ENCODE peak calls at places on chromosomes 16 and 17, in seven cellular contexts. Z is left lung; I is lung; T is effector memory CD4-positive, alpha-beta T cell; A is HCT116; F is small intestine; O is heart right ventricle. P is an unnamed sample. For H3K4me1, the result is how much of the 10 kb centered on the place peaks cover.

GRCh38 chr17:44000871-44001460 is 3.5 kb upstream of the NAGS start:
- DNase-seq in I (no peak), O (no peak), A (no peak), T (no peak), F (no peak), Z (no peak), P (no peak)

GRCh38 chr16:82671743-82672142 is 45.0 kb downstream of the CDH13 start:
- DNase-seq in T (peak), O (no peak), A (no peak), Z (no peak), F (no peak), I (no peak), P (no peak)

GRCh38 chr17:67601897-67602296 is 115.8 kb upstream of the NOL11 start:
- DNase-seq in I (no peak), T (no peak), O (no peak), Z (no peak), A (no peak), F (no peak), P (no peak)

GRCh38 chr17:31313982-31314787 is at the start of gene EVI2B:
- DNase-seq in Z (no peak), T (no peak), F (peak), I (no peak), O (no peak), A (no peak), P (peak)

GRCh38 chr17:74431568-74432483 is at the start of gene GPRC5C:
- DNase-seq in A (peak), T (no peak), Z (peak), I (peak), F (peak), O (peak), P (no peak)

GRCh38 chr16:55756963-55757362 is 75.9 kb downstream of the CES1 start:
- DNase-seq in A (no peak), I (no peak), F (no peak), Z (no peak), O (no peak), T (no peak), P (no peak)

GRCh38 chr16:10355589-10355988 is 30.3 kb upstream of the ATF7IP2 start:
- DNase-seq in I (no peak), A (no peak), Z (no peak), T (no peak), F (no peak), O (no peak), P (no peak)

GRCh38 chr17:29430275-29430674 is 40.1 kb downstream of the TAOK1 start:
- DNase-seq in T (no peak), F (no peak), O (no peak), A (no peak), Z (no peak), I (no peak), P (no peak)

GRCh38 chr17:27651411-27652345 is 20.7 kb downstream of the LGALS9 start:
- DNase-seq in A (no peak), I (peak), F (peak), Z (no peak), O (peak), T (peak), P (peak)

GRCh38 chr16:26830716-26831115 is 236.0 kb upstream of the C16orf82 start:
- DNase-seq in T (no peak), O (no peak), I (no peak), F (no peak), Z (no peak), A (no peak), P (no peak)

GRCh38 chr16:67530013-67530939 is 1.6 kb downstream of the RIPOR1 start:
- DNase-seq in A (no peak), Z (peak), T (no peak), I (peak), F (no peak), O (peak), P (peak)

GRCh38 chr16:87060026-87060986 is 256.9 kb downstream of the C16orf95 start:
- DNase-seq in Z (no peak), F (no peak), T (no peak), I (no peak), A (no peak), O (no peak), P (peak)

GRCh38 chr16:47965439-47965838 is 190.4 kb downstream of the ABCC12 start:
- DNase-seq in Z (no peak), I (no peak), O (no peak), T (no peak), A (no peak), F (no peak), P (no peak)

GRCh38 chr16:1688807-1689560 is 10.9 kb downstream of the JPT2 start:
- DNase-seq in F (no peak), Z (no peak), O (no peak), I (peak), A (peak), T (no peak), P (no peak)

GRCh38 chr17:3808701-3809100 is 7.7 kb upstream of the ITGAE start:
- DNase-seq in T (no peak), A (no peak), I (no peak), F (no peak), O (no peak), Z (no peak), P (no peak)

GRCh38 chr16:31131841-31132271 is 3.7 kb downstream of the PRSS8 start:
- DNase-seq in F (peak), T (no peak), Z (peak), I (no peak), O (no peak), A (no peak), P (no peak)
- H3K4me1 ChIP-seq in F (under half), T (under half), Z (under half), I (under half), O (under half), A (under half), P (under half)

GRCh38 chr17:83085526-83086196 is 6.3 kb downstream of the METRNL start:
- DNase-seq in Z (no peak), I (no peak), T (no peak), A (no peak), F (no peak), O (no peak), P (no peak)
- H3K4me1 ChIP-seq in Z (under half), I (under half), T (under half), A (under half), F (under half), O (half or more), P (half or more)

GRCh38 chr16:85171004-85171808 is 58.9 kb upstream of the CIBAR2 start:
- DNase-seq in I (no peak), F (no peak), A (no peak), T (no peak), O (no peak), Z (no peak), P (no peak)

GRCh38 chr16:85168732-85169256 is 56.5 kb upstream of the CIBAR2 start:
- DNase-seq in O (peak), Z (peak), F (no peak), A (no peak), I (no peak), T (no peak), P (peak)

GRCh38 chr16:85171809-85172464 is 59.7 kb upstream of the CIBAR2 start:
- DNase-seq in I (no peak), F (no peak), O (no peak), Z (no peak), A (no peak), T (no peak), P (peak)

GRCh38 chr16:85169333-85170065 is 57.2 kb upstream of the CIBAR2 start:
- DNase-seq in T (no peak), O (no peak), A (no peak), Z (peak), F (no peak), I (no peak), P (peak)

DNA sequence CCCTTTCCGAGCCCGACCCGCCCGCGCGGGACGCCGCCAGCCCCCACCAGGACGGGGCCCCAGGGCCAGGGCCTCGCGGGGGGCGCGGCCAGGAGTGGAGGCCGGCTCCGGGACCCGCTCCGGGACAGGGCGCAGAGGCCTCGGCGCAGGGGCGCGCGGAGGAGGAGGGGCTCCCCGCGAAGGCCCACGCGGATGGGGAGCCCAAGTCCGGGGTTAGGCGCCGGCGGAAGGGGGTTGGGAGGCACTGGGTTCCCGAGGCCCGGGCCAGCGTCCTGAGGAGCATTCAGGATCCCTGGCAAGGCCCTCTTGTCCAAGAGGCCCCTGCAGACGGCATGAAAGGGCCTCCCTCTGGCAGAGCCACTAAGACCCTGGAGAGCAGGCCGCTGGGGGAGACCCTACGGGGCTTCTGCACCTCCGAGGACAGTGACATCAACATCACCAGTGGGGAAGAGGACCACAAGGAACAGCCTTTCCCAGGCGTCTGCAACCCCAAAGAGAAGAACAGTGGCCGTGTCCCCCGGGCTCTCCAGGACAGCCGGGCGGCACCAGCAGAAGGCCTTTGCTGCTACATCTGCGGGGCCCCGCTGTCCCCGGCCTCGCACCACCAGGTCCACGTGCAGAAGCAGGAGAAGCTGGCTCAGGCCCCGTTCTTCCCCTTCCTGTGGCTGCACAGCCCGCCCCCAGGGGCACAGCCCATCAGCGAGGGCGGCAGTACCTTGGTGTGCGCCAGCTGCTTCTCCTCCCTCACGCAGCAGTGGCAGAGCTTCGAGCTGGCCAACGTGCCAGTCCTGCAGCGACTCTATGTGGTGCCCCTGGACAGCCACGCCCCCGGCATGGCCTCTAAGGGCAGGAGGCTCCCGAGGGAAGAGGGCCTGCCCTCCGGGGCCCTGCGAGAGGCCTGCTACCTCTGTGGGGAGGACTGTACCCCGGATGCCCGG is 58.1 kb upstream of the CIBAR2 start:
- DNase-seq in F (no peak), Z (peak), T (no peak), A (no peak), I (no peak), O (no peak), P (peak)
- H3K4me1 ChIP-seq in F (under half), Z (under half), T (under half), A (under half), I (under half), O (half or more), P (half or more)

GRCh38 chr16:30924086-30924714 is 828 bp downstream of the FBXL19 start:
- DNase-seq in A (no peak), T (no peak), Z (peak), O (peak), F (no peak), I (no peak), P (peak)
- H3K4me1 ChIP-seq in A (under half), T (under half), Z (under half), O (under half), F (under half), I (under half), P (under half)

GRCh38 chr17:72506773-72507172 is 386.0 kb downstream of the SOX9 start:
- DNase-seq in F (no peak), A (no peak), I (no peak), Z (no peak), O (no peak), T (no peak), P (no peak)

GRCh38 chr17:72502940-72503341 is 382.1 kb downstream of the SOX9 start:
- DNase-seq in T (no peak), I (no peak), F (no peak), O (no peak), A (no peak), Z (no peak), P (peak)

GRCh38 chr17:72502111-72502939 is 381.5 kb downstream of the SOX9 start:
- DNase-seq in F (peak), Z (no peak), I (no peak), A (no peak), O (no peak), T (no peak), P (peak)

GRCh38 chr17:72503556-72503955 is 382.7 kb downstream of the SOX9 start:
- DNase-seq in T (no peak), I (no peak), O (no peak), A (no peak), F (no peak), Z (no peak), P (no peak)

GRCh38 chr17:72504783-72505182 is 384.0 kb downstream of the SOX9 start:
- DNase-seq in I (no peak), Z (no peak), T (no peak), A (no peak), F (no peak), O (no peak), P (no peak)
- H3K4me1 ChIP-seq in I (under half), Z (under half), T (under half), A (under half), F (under half), O (under half), P (under half)

GRCh38 chr17:80455784-80456183 is 20.6 kb downstream of the NPTX1 start:
- DNase-seq in O (no peak), F (no peak), I (no peak), T (no peak), Z (peak), A (no peak), P (no peak)
- H3K4me1 ChIP-seq in O (under half), F (under half), I (under half), T (under half), Z (under half), A (under half), P (under half)

P was measured in adipocyte.